ENCODE peak calls at places on chromosome 2, in six cellular contexts. I is stimulated activated CD4-positive, alpha-beta T cell treated with anti-CD3 and anti-CD28 coated beads, Interleukin-4, amount 100 ng/mL, for 24 hours; G is psoas muscle; O is T follicular helper cell; F is Caki2; M is HuH-7. W is an unnamed sample.
A peak's percentile ranks its signal among the peaks of the same experiment; 100 is the strongest.

GRCh38 chr2:120346034-120346666 is at the start of gene INHBB:
- DNase-seq in I (no peak), G (peak; percentile 64), O (no peak), F (no peak), M (peak; percentile 40), W (no peak)

GRCh38 chr2:121608367-121608766 is 40.9 kb downstream of the CLASP1 start:
- DNase-seq in I (no peak), G (no peak), O (no peak), F (no peak), M (no peak), W (no peak)

GRCh38 chr2:157603203-157603602 is 25.5 kb downstream of the ACVR1C start:
- DNase-seq in I (no peak), G (no peak), O (no peak), F (no peak), M (no peak), W (no peak)

GRCh38 chr2:227862741-227863588 is 8.5 kb upstream of the DAW1 start:
- DNase-seq in I (no peak), G (peak; percentile 60), O (no peak), F (peak; percentile 88), M (peak; percentile 39), W (peak; percentile 85)

GRCh38 chr2:215288112-215288815 is 23.6 kb upstream of the ATIC start:
- DNase-seq in I (no peak), G (no peak), O (no peak), F (no peak), M (no peak), W (no peak)

GRCh38 chr2:224099846-224100643 is 61.0 kb upstream of the SERPINE2 start:
- DNase-seq in I (no peak), G (no peak), O (no peak), F (no peak), M (no peak), W (no peak)

GRCh38 chr2:120873958-120874357 is 138.3 kb downstream of the GLI2 start:
- DNase-seq in I (no peak), G (peak; percentile 48), O (no peak), F (no peak), M (no peak), W (no peak)

GRCh38 chr2:46548103-46548486 is 68.7 kb downstream of the TMEM247 start:
- DNase-seq in I (no peak), G (peak; percentile 73), O (no peak), F (no peak), M (no peak), W (no peak)

GRCh38 chr2:176491172-176491904 is 222.1 kb downstream of the MTX2 start:
- DNase-seq in I (peak; percentile 4), G (peak; percentile 90), O (no peak), F (no peak), M (no peak), W (no peak)